ENCODE peak calls at places on chromosomes 7 and 10, in eight cellular contexts. H is PC-3, R is choroid plexus epithelial cell, O is left ventricle myocardium inferior, K is mammary epithelial cell, J is fibroblast of villous mesenchyme, T is GM06990, Z is H9. W is an unnamed sample.

GRCh38 chr10:97573021-97573420 is 442 bp downstream of the ANKRD2 start:
- DNase-seq in H (no peak), R (peak), O (peak), K (peak), J (no peak), T (no peak), Z (no peak), W (no peak)

GRCh38 chr7:152383341-152384234 is 52.2 kb downstream of the KMT2C start:
- DNase-seq in H (no peak), R (peak), O (no peak), K (peak), J (peak), T (no peak), Z (no peak), W (no peak)

GRCh38 chr10:33280217-33280616 is 54.2 kb downstream of the NRP1 start:
- DNase-seq in H (no peak), R (no peak), O (no peak), K (no peak), J (no peak), T (no peak), Z (no peak), W (no peak)

GRCh38 chr10:77873558-77874380 is 52.8 kb downstream of the DLG5 start:
- DNase-seq in H (peak), R (peak), O (no peak), K (peak), J (peak), T (peak), Z (no peak), W (no peak)

GRCh38 chr7:116526897-116527296 is 2.1 kb downstream of the CAV1 start:
- DNase-seq in H (no peak), R (no peak), O (no peak), K (peak), J (no peak), T (no peak), Z (no peak), W (no peak)

GRCh38 chr10:103757531-103758293 is 97.7 kb downstream of the SH3PXD2A start:
- DNase-seq in H (peak), R (peak), O (peak), K (peak), J (peak), T (no peak), Z (peak), W (no peak)

GRCh38 chr7:50300336-50300735 is 4.2 kb upstream of the IKZF1 start:
- DNase-seq in H (no peak), R (no peak), O (no peak), K (no peak), J (no peak), T (no peak), Z (no peak), W (no peak)

GRCh38 chr10:47057471-47057870 is 146.2 kb downstream of the PTPN20 start:
- DNase-seq in H (no peak), R (no peak), O (no peak), K (no peak), J (no peak), T (no peak), Z (no peak), W (no peak)

GRCh38 chr10:95466450-95466849 is 94.7 kb downstream of the SORBS1 start:
- DNase-seq in H (no peak), R (no peak), O (no peak), K (no peak), J (no peak), T (no peak), Z (no peak), W (no peak)

GRCh38 chr10:95464280-95464679 is 96.9 kb downstream of the SORBS1 start:
- DNase-seq in H (no peak), R (no peak), O (no peak), K (no peak), J (no peak), T (no peak), Z (no peak), W (no peak)

GRCh38 chr10:95469251-95469650 is 91.9 kb downstream of the SORBS1 start:
- DNase-seq in H (no peak), R (no peak), O (no peak), K (no peak), J (no peak), T (no peak), Z (no peak), W (no peak)

GRCh38 chr10:95469676-95470075 is 91.5 kb downstream of the SORBS1 start:
- DNase-seq in H (no peak), R (no peak), O (no peak), K (no peak), J (no peak), T (no peak), Z (no peak), W (no peak)

DNA sequence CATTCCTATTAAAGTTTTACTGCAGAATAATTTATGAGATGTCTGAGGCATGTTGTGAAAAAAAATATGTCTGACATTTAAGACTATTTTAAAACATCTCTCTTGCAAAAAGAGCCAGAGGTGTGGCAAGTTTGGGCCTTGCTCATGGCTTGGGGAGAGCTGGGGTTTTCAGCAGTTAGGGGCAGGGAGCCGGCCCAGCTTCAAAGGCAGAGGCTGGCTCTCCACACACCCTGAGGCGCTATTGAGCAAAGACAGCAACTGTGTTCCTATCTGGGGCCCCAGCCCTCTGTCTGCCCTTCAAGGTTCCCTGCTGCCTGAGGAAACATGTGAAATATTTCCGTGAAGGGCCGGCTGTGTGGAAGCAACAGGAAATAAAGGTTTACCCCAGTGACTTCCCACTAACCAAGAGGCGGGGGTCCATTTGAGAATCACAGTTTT is 94.0 kb downstream of the SORBS1 start:
- DNase-seq in H (no peak), R (peak), O (peak), K (peak), J (peak), T (no peak), Z (peak), W (peak)
- TF ChIP-seq CTCF in H (no peak), R (peak), O (peak), K (no peak), J (peak), T (no peak), Z (peak), W (no peak)

DNA sequence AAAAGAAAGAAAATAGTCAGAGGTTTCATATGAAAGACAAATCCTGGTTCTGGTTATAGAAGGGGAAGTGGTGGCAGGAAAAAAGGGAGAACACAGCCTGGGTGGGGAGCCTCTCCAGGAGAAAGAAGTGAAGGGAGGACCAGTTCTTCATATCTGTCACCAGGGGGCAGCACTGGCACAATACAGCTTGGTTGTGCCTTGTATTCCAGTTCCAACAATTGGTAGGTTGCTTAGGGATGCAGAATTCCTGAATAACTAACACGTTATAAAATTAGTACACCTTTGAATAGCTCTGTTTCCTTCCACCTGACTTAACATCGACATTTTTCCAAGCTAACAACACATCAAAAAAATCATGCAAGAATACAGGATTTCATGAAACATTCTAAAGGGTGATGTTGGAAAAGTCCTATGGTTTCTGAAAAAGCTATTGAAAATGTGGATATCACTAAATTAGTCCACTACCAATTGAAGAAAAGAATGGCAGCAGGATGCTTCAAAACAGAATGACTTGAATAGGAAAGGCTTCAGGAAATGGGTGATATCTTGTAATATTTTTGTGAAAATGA is 52.9 kb downstream of the CYP26A1 start:
- DNase-seq in H (no peak), R (no peak), O (no peak), K (no peak), J (no peak), T (no peak), Z (no peak), W (no peak)
- TF ChIP-seq CTCF in H (peak), R (peak), O (no peak), K (peak), J (peak), T (peak), Z (peak), W (peak)

DNA sequence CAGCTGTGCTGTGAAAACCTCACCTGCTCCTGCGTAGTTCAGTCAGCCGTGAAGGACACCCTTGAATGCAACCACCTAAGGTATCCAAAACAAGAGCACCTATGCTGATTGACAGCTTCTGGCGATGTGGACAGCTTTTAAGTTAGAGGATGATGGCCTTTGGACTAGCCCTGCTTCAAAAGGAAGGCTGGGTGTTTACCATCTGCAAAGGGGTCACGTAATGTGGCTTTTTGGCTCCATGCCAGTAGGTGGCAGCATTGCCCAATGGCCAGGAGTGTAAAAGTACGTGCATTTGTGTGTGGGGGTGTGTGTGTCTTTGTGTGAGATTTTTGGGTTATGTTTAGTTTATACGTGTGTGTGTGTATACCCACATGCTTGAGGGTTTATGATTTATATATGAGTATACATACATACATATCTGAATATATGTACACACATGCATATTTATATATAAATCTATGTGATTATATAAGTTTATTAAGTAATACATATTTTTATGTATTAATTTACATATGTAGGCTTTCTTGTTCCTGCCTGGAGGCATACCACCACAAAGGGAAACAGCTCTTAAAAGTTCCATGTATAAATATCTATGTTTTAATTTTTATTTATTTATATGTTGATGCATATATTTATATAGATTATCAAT is 236.3 kb upstream of the ANKRD30A start:
- DNase-seq in H (peak), R (peak), O (no peak), K (peak), J (peak), T (no peak), Z (peak), W (no peak)
- TF ChIP-seq CTCF in H (peak), R (peak), O (no peak), K (peak), J (peak), T (peak), Z (peak), W (peak)

GRCh38 chr7:74505426-74506328 is 52.0 kb downstream of the GTF2IRD1 start:
- DNase-seq in H (no peak), R (peak), O (no peak), K (no peak), J (peak), T (no peak), Z (no peak), W (no peak)
- TF ChIP-seq CTCF in H (no peak), R (no peak), O (no peak), K (no peak), J (no peak), T (no peak), Z (no peak), W (no peak)

W was measured in type B pancreatic cell.